ENCODE peak calls at places on chromosome 10, in ten cellular contexts. Y, K, E, J, V, R, H, O, U and X are unnamed samples. For H3K9me3, the result is how much of the 10 kb centered on the place peaks cover.

GRCh38 chr10:64648915-64649314 is 1127.7 kb downstream of the REEP3 start:
- DNase-seq in O (no peak), H (no peak), J (no peak), U (peak), E (no peak), K (no peak), Y (peak), V (no peak), R (peak), X (no peak)

GRCh38 chr10:70514591-70514990 is 36.0 kb downstream of the PALD1 start:
- DNase-seq in E (no peak), J (no peak), O (no peak), K (no peak), R (no peak), V (no peak), H (no peak), Y (no peak), U (no peak), X (no peak)

GRCh38 chr10:74766501-74766900 is 59.9 kb upstream of the KAT6B start:
- DNase-seq in E (no peak), K (no peak), R (no peak), V (no peak), J (no peak), H (no peak), O (no peak), U (no peak), Y (no peak), X (no peak)

GRCh38 chr10:74542077-74542476 is 284.3 kb upstream of the KAT6B start:
- DNase-seq in U (peak), H (no peak), J (no peak), K (peak), E (peak), V (peak), R (peak), Y (no peak), O (no peak), X (peak)

GRCh38 chr10:62467509-62467908 is 93.3 kb downstream of the ZNF365 start:
- DNase-seq in O (no peak), U (no peak), K (no peak), J (no peak), H (no peak), R (no peak), V (no peak), Y (no peak), E (no peak), X (peak)

GRCh38 chr10:32931593-32931992 is 26.4 kb downstream of the ITGB1 start:
- DNase-seq in R (no peak), V (no peak), O (no peak), E (no peak), U (no peak), Y (no peak), J (no peak), K (no peak), H (no peak), X (no peak)

GRCh38 chr10:85648279-85648754 is 718.3 kb downstream of the GRID1 start:
- DNase-seq in O (no peak), Y (no peak), E (no peak), H (no peak), V (no peak), K (no peak), J (no peak), R (peak), U (peak), X (peak)

GRCh38 chr10:4246881-4247358 is 461.9 kb upstream of the KLF6 start:
- DNase-seq in E (no peak), Y (no peak), V (no peak), U (no peak), K (peak), H (no peak), J (no peak), O (no peak), R (no peak), X (peak)

GRCh38 chr10:28839600-28840007 is 162.3 kb downstream of the BAMBI start:
- DNase-seq in Y (peak), U (peak), K (peak), V (no peak), R (no peak), O (peak), H (no peak), E (peak), J (no peak), X (no peak)

GRCh38 chr10:31296754-31297153 is 22.3 kb upstream of the ZEB1 start:
- DNase-seq in E (no peak), O (no peak), J (no peak), H (no peak), Y (no peak), U (no peak), R (no peak), K (no peak), V (no peak), X (no peak)

GRCh38 chr10:79946270-79947082 is 2.4 kb downstream of the SFTPD start:
- DNase-seq in Y (no peak), E (no peak), R (no peak), O (peak), H (no peak), K (no peak), V (no peak), J (no peak), U (no peak), X (no peak)

GRCh38 chr10:33239257-33239656 is 95.2 kb downstream of the NRP1 start:
- DNase-seq in K (no peak), J (no peak), E (no peak), U (no peak), H (no peak), V (no peak), Y (no peak), O (no peak), R (no peak), X (no peak)

GRCh38 chr10:14569274-14570060 is 205.2 kb downstream of the FAM107B start:
- DNase-seq in K (no peak), Y (peak), E (no peak), V (no peak), O (peak), H (no peak), J (no peak), R (no peak), U (no peak), X (no peak)

GRCh38 chr10:5434017-5434753 is 21.8 kb downstream of the NET1 start:
- DNase-seq in H (no peak), V (no peak), E (no peak), J (no peak), O (no peak), U (peak), K (peak), R (no peak), Y (no peak), X (peak)
- TF ChIP-seq CTCF in H (peak), V (peak), E (peak), J (peak), O (peak), U (peak), K (peak), R (peak), Y (peak), X (peak)

DNA sequence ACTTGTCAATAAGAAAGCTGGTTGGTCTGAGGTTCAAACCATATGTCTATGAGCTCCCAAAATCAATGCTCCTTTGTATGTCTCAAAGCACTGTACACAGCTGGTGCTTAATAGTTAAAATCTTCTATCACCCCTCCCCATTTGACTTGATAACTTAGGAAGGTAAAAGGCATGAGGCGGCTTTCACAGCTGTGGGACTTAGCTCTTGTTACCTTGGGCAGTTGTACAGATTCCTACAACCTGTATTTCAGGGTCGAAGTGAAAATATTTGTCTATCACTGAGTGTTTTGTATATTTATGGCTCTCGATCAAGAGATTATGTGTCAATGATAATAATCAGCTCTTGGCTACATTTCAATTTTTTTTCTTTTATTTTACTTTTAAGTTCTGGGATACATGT is 992 bp upstream of the KIFBP start:
- DNase-seq in O (no peak), V (no peak), Y (no peak), K (no peak), J (no peak), H (no peak), R (no peak), E (no peak), U (no peak), X (no peak)
- H3K4me3 ChIP-seq in O (no peak), V (no peak), Y (no peak), K (no peak), J (peak), H (no peak), R (no peak), E (no peak), U (no peak), X (no peak)

GRCh38 chr10:111493024-111493625 is 416.3 kb downstream of the ADRA2A start:
- DNase-seq in Y (no peak), U (no peak), J (no peak), K (no peak), V (no peak), R (no peak), O (no peak), E (no peak), H (no peak), X (peak)

GRCh38 chr10:111486346-111486745 is 409.5 kb downstream of the ADRA2A start:
- DNase-seq in U (no peak), K (no peak), O (no peak), E (no peak), J (no peak), R (no peak), H (no peak), V (no peak), Y (no peak), X (no peak)

GRCh38 chr10:111488668-111489067 is 411.8 kb downstream of the ADRA2A start:
- DNase-seq in Y (no peak), K (no peak), E (no peak), V (no peak), H (no peak), U (no peak), R (no peak), J (no peak), O (no peak), X (no peak)

GRCh38 chr10:111491154-111491553 is 414.3 kb downstream of the ADRA2A start:
- DNase-seq in J (no peak), E (no peak), V (no peak), R (no peak), O (no peak), Y (no peak), U (no peak), H (no peak), K (no peak), X (no peak)
- H3K9me3 ChIP-seq in J (under half), E (under half), V (under half), R (under half), O (under half), Y (under half), U (under half), H (under half), K (under half), X (under half)

GRCh38 chr10:117477961-117478670 is 64.4 kb upstream of the EMX2 start:
- DNase-seq in J (no peak), R (no peak), H (no peak), E (no peak), Y (no peak), O (no peak), U (peak), V (no peak), K (peak), X (peak)
- TF ChIP-seq CTCF in J (no peak), R (no peak), H (peak), E (no peak), Y (peak), O (no peak), U (peak), V (no peak), K (peak), X (peak)

GRCh38 chr10:99537381-99538286 is 4.9 kb downstream of the NKX2-3 start:
- DNase-seq in Y (no peak), R (no peak), H (no peak), U (no peak), O (no peak), K (no peak), J (no peak), E (no peak), V (peak), X (no peak)
- H3K4me3 ChIP-seq in Y (no peak), R (no peak), H (no peak), U (no peak), O (peak), K (peak), J (no peak), E (no peak), V (peak), X (no peak)

GRCh38 chr10:21889477-21890275 is 113.9 kb downstream of the DNAJC1 start:
- DNase-seq in Y (no peak), H (no peak), K (no peak), O (no peak), J (no peak), V (no peak), R (no peak), U (no peak), E (no peak), X (no peak)
- H3K9me3 ChIP-seq in Y (under half), H (under half), K (under half), O (under half), J (under half), V (under half), R (under half), U (under half), E (under half), X (under half)

GRCh38 chr10:95783741-95784140 is 27.8 kb downstream of the ENTPD1 start:
- DNase-seq in K (no peak), V (no peak), U (no peak), R (no peak), J (no peak), Y (no peak), O (no peak), E (no peak), H (no peak), X (no peak)

GRCh38 chr10:95785317-95785716 is 29.4 kb downstream of the ENTPD1 start:
- DNase-seq in U (no peak), V (no peak), K (no peak), H (no peak), J (no peak), Y (no peak), E (no peak), O (no peak), R (no peak), X (no peak)

GRCh38 chr10:95785942-95786669 is 30.1 kb downstream of the ENTPD1 start:
- DNase-seq in Y (no peak), K (no peak), J (no peak), H (no peak), U (no peak), V (no peak), R (no peak), E (no peak), O (no peak), X (no peak)

GRCh38 chr10:95784279-95784913 is 28.4 kb downstream of the ENTPD1 start:
- DNase-seq in J (no peak), H (no peak), Y (no peak), O (no peak), V (no peak), K (no peak), U (no peak), R (no peak), E (no peak), X (no peak)

GRCh38 chr10:95782274-95782830 is 26.4 kb downstream of the ENTPD1 start:
- DNase-seq in U (no peak), Y (no peak), J (no peak), O (no peak), H (no peak), K (no peak), E (no peak), R (no peak), V (no peak), X (no peak)
- TF ChIP-seq CTCF in U (no peak), Y (no peak), J (no peak), O (no peak), H (no peak), K (no peak), E (no peak), R (no peak), V (no peak), X (no peak)

GRCh38 chr10:126908225-126908624 is 3.0 kb downstream of the DOCK1 start:
- DNase-seq in H (no peak), O (no peak), K (no peak), Y (no peak), U (no peak), J (no peak), V (no peak), E (no peak), R (no peak), X (no peak)
- H3K4me3 ChIP-seq in H (no peak), O (no peak), K (no peak), Y (no peak), U (no peak), J (no peak), V (no peak), E (no peak), R (no peak), X (no peak)

GRCh38 chr10:105538933-105539332 is 897.8 kb downstream of the SORCS3 start:
- DNase-seq in K (no peak), O (no peak), V (no peak), U (no peak), H (no peak), J (no peak), R (no peak), Y (no peak), E (no peak), X (no peak)

GRCh38 chr10:105545101-105545500 is 904.0 kb downstream of the SORCS3 start:
- DNase-seq in Y (no peak), K (no peak), E (no peak), H (no peak), R (no peak), U (no peak), J (no peak), V (no peak), O (no peak), X (no peak)

GRCh38 chr10:105540381-105540780 is 899.3 kb downstream of the SORCS3 start:
- DNase-seq in Y (no peak), J (no peak), R (no peak), V (no peak), K (no peak), H (no peak), U (peak), E (no peak), O (no peak), X (no peak)

DNA sequence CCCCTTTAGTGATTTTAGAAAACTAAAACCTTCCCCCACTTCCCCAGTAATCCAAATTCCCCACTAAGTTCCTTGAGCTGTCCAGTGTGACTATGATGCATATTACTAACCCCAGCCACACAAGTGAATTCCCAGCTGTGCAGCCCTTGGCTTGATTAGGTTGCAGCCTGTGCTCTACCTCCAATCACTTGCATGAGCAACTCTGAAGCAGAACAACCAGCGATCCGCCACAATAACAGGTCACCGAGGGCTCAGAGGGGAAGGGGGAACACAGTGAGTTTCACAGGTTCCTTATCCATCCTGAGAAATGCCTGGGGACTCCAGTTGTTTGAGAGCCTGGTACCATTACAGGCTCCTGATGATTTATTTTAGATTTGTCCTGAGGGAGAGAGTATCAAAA is 901.3 kb downstream of the SORCS3 start:
- DNase-seq in J (no peak), R (no peak), K (no peak), O (no peak), U (no peak), H (no peak), Y (no peak), E (no peak), V (no peak), X (no peak)
- H3K9me3 ChIP-seq in J (under half), R (under half), K (under half), O (under half), U (under half), H (under half), Y (under half), E (under half), V (under half), X (under half)